ENCODE peak calls at places on chromosomes 6 and 20, in five cellular contexts. One of them, this sample, is unnamed. For H3K36me3, the result is how much of the 10 kb centered on the place peaks cover.

GRCh38 chr20:25408890-25409289 is 1.4 kb downstream of the GINS1 start:
- DNase-seq in NT2/D1: no peak
- DNase-seq in stomach: no peak
- DNase-seq in ovary: no peak
- DNase-seq in neuronal stem cell: no peak
- DNase-seq in this sample: no peak

GRCh38 chr6:113719056-113719455 is 138.1 kb upstream of the MARCKS start:
- DNase-seq in NT2/D1: no peak
- DNase-seq in stomach: no peak
- DNase-seq in ovary: no peak
- DNase-seq in neuronal stem cell: no peak
- DNase-seq in this sample: no peak

GRCh38 chr6:43635387-43636311 is at the start of gene MAD2L1BP:
- DNase-seq in NT2/D1: peak
- DNase-seq in stomach: peak
- DNase-seq in ovary: peak
- DNase-seq in neuronal stem cell: peak
- DNase-seq in this sample: peak

GRCh38 chr20:57272883-57273282 is 6.4 kb upstream of the BMP7 start:
- DNase-seq in NT2/D1: no peak
- DNase-seq in stomach: no peak
- DNase-seq in ovary: no peak
- DNase-seq in neuronal stem cell: no peak
- DNase-seq in this sample: no peak

GRCh38 chr20:46240065-46240464 is 68.2 kb downstream of the CDH22 start:
- DNase-seq in NT2/D1: no peak
- DNase-seq in stomach: no peak
- DNase-seq in ovary: no peak
- DNase-seq in neuronal stem cell: no peak
- DNase-seq in this sample: no peak

GRCh38 chr20:38155811-38156210 is 9.3 kb downstream of the TGM2 start:
- DNase-seq in NT2/D1: no peak
- DNase-seq in stomach: no peak
- DNase-seq in ovary: no peak
- DNase-seq in neuronal stem cell: no peak
- DNase-seq in this sample: no peak

GRCh38 chr6:125944434-125944816 is 12.1 kb upstream of the HINT3 start:
- DNase-seq in NT2/D1: no peak
- DNase-seq in stomach: peak
- DNase-seq in ovary: no peak
- DNase-seq in neuronal stem cell: no peak
- DNase-seq in this sample: no peak

GRCh38 chr20:14481863-14482262 is 144.5 kb upstream of the FLRT3 start:
- DNase-seq in NT2/D1: no peak
- DNase-seq in stomach: no peak
- DNase-seq in ovary: no peak
- DNase-seq in neuronal stem cell: no peak
- DNase-seq in this sample: no peak

GRCh38 chr6:170370413-170370812 is 63.9 kb downstream of the FAM120B start:
- DNase-seq in NT2/D1: no peak
- DNase-seq in stomach: no peak
- DNase-seq in ovary: no peak
- DNase-seq in neuronal stem cell: no peak
- DNase-seq in this sample: no peak

GRCh38 chr6:139109558-139109957 is 25.3 kb upstream of the HECA start:
- DNase-seq in NT2/D1: peak
- DNase-seq in stomach: no peak
- DNase-seq in ovary: no peak
- DNase-seq in neuronal stem cell: no peak
- DNase-seq in this sample: peak

GRCh38 chr6:96521625-96522468 is at the start of gene UFL1:
- DNase-seq in NT2/D1: peak
- DNase-seq in stomach: peak
- DNase-seq in ovary: peak
- DNase-seq in neuronal stem cell: peak
- DNase-seq in this sample: peak

GRCh38 chr20:26279224-26279623 is 582.6 kb upstream of the ZNF337 start:
- DNase-seq in NT2/D1: no peak
- DNase-seq in stomach: no peak
- DNase-seq in ovary: no peak
- DNase-seq in neuronal stem cell: no peak
- DNase-seq in this sample: no peak

GRCh38 chr20:57361517-57361916 is 10.5 kb downstream of the RAE1 start:
- DNase-seq in NT2/D1: no peak
- DNase-seq in stomach: no peak
- DNase-seq in ovary: no peak
- DNase-seq in neuronal stem cell: no peak
- DNase-seq in this sample: no peak

GRCh38 chr6:168149015-168149414 is 70.0 kb upstream of the FRMD1 start:
- DNase-seq in NT2/D1: no peak
- DNase-seq in stomach: no peak
- DNase-seq in ovary: no peak
- DNase-seq in neuronal stem cell: no peak
- DNase-seq in this sample: no peak

GRCh38 chr6:14728396-14729024 is 517.4 kb upstream of the JARID2 start:
- DNase-seq in NT2/D1: no peak
- DNase-seq in stomach: no peak
- DNase-seq in ovary: no peak
- DNase-seq in neuronal stem cell: no peak
- DNase-seq in this sample: no peak

GRCh38 chr6:17484201-17484606 is 90.8 kb downstream of the CAP2 start:
- DNase-seq in NT2/D1: no peak
- DNase-seq in stomach: no peak
- DNase-seq in ovary: no peak
- DNase-seq in neuronal stem cell: no peak
- DNase-seq in this sample: no peak

GRCh38 chr6:152124432-152125074 is 317.1 kb downstream of the ESR1 start:
- DNase-seq in NT2/D1: no peak
- DNase-seq in stomach: no peak
- DNase-seq in ovary: no peak
- DNase-seq in neuronal stem cell: peak
- DNase-seq in this sample: peak

GRCh38 chr20:57620274-57620990 is at the start of gene ZBP1:
- DNase-seq in NT2/D1: no peak
- DNase-seq in stomach: peak
- DNase-seq in ovary: no peak
- DNase-seq in neuronal stem cell: no peak
- DNase-seq in this sample: no peak

GRCh38 chr6:286681-287499 is 5.4 kb upstream of the DUSP22 start:
- DNase-seq in NT2/D1: no peak
- DNase-seq in stomach: no peak
- DNase-seq in ovary: no peak
- DNase-seq in neuronal stem cell: no peak
- DNase-seq in this sample: no peak

GRCh38 chr6:155534678-155535077 is 79.0 kb upstream of the NOX3 start:
- DNase-seq in NT2/D1: no peak
- DNase-seq in stomach: no peak
- DNase-seq in ovary: no peak
- DNase-seq in neuronal stem cell: no peak
- DNase-seq in this sample: no peak

GRCh38 chr6:51619042-51619799 is 468.2 kb downstream of the PKHD1 start:
- DNase-seq in NT2/D1: no peak
- DNase-seq in stomach: peak
- DNase-seq in ovary: no peak
- DNase-seq in neuronal stem cell: no peak
- DNase-seq in this sample: no peak

GRCh38 chr6:141724731-141725130 is 408.0 kb upstream of the GJE1 start:
- DNase-seq in NT2/D1: no peak
- DNase-seq in stomach: no peak
- DNase-seq in ovary: no peak
- DNase-seq in neuronal stem cell: no peak
- DNase-seq in this sample: no peak

GRCh38 chr6:15089569-15090144 is 156.2 kb upstream of the JARID2 start:
- DNase-seq in NT2/D1: no peak
- DNase-seq in stomach: peak
- DNase-seq in ovary: no peak
- DNase-seq in neuronal stem cell: no peak
- DNase-seq in this sample: no peak

GRCh38 chr6:67815623-67816022 is 819.5 kb upstream of the ADGRB3 start:
- DNase-seq in NT2/D1: no peak
- DNase-seq in stomach: no peak
- DNase-seq in ovary: no peak
- DNase-seq in neuronal stem cell: no peak
- DNase-seq in this sample: no peak

GRCh38 chr6:163355471-163355991 is 59.0 kb upstream of the QKI start:
- DNase-seq in NT2/D1: no peak
- DNase-seq in stomach: no peak
- DNase-seq in ovary: no peak
- DNase-seq in neuronal stem cell: no peak
- DNase-seq in this sample: no peak

GRCh38 chr20:48153523-48153922 is 368.2 kb upstream of the SULF2 start:
- DNase-seq in NT2/D1: no peak
- DNase-seq in stomach: no peak
- DNase-seq in ovary: no peak
- DNase-seq in neuronal stem cell: no peak
- DNase-seq in this sample: no peak

GRCh38 chr6:168937061-168937460 is 316.6 kb downstream of the THBS2 start:
- DNase-seq in NT2/D1: no peak
- DNase-seq in stomach: no peak
- DNase-seq in ovary: no peak
- DNase-seq in neuronal stem cell: no peak
- DNase-seq in this sample: no peak

GRCh38 chr20:56163806-56164205 is 84.7 kb upstream of the MC3R start:
- DNase-seq in NT2/D1: peak
- DNase-seq in stomach: no peak
- DNase-seq in ovary: no peak
- DNase-seq in neuronal stem cell: no peak
- DNase-seq in this sample: no peak

GRCh38 chr6:81215092-81215432 is 537.4 kb downstream of the TENT5A start:
- DNase-seq in NT2/D1: no peak
- DNase-seq in stomach: no peak
- DNase-seq in ovary: no peak
- DNase-seq in neuronal stem cell: no peak
- DNase-seq in this sample: no peak

GRCh38 chr6:148272597-148272996 is 70.0 kb upstream of the SASH1 start:
- DNase-seq in NT2/D1: no peak
- DNase-seq in stomach: no peak
- DNase-seq in ovary: no peak
- DNase-seq in neuronal stem cell: no peak
- DNase-seq in this sample: no peak

GRCh38 chr6:75488026-75488425 is 5.6 kb downstream of the FILIP1 start:
- DNase-seq in NT2/D1: no peak
- DNase-seq in stomach: no peak
- DNase-seq in ovary: no peak
- DNase-seq in neuronal stem cell: no peak
- DNase-seq in this sample: no peak

GRCh38 chr20:576156-576555 is 32.6 kb upstream of the CSNK2A1 start:
- DNase-seq in NT2/D1: no peak
- DNase-seq in stomach: no peak
- DNase-seq in ovary: no peak
- DNase-seq in neuronal stem cell: no peak
- DNase-seq in this sample: no peak

GRCh38 chr6:129748212-129748900 is 38.4 kb upstream of the ARHGAP18 start:
- DNase-seq in NT2/D1: no peak
- DNase-seq in stomach: peak
- DNase-seq in ovary: no peak
- DNase-seq in neuronal stem cell: no peak
- DNase-seq in this sample: no peak

GRCh38 chr6:24855389-24856245 is 56.9 kb upstream of the ARMH2 start:
- DNase-seq in NT2/D1: peak
- DNase-seq in stomach: peak
- DNase-seq in ovary: peak
- DNase-seq in neuronal stem cell: peak
- DNase-seq in this sample: peak
- H3K36me3 ChIP-seq in NT2/D1: under half
- H3K36me3 ChIP-seq in stomach: under half
- H3K36me3 ChIP-seq in ovary: under half
- H3K36me3 ChIP-seq in neuronal stem cell: half or more
- H3K36me3 ChIP-seq in this sample: under half

DNA sequence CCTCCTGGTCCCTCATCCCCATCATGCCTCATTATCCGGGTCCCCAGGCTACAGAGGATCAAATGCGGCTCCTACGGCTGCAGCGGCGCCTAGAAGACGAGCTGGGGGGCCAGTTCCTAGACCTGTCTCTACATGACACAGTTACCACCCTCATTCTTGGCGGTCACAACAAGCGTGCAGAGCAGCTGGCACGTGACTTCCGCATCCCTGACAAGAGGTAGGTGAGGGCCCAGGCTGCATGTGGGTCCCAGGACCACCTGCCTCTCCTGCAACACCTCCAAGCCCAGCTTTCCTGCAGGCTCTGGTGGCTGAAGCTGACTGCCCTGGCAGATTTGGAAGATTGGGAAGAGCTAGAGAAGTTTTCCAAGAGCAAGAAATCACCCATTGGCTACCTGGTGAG is 8.2 kb upstream of the PTPRA start:
- DNase-seq in NT2/D1: no peak
- DNase-seq in stomach: no peak
- DNase-seq in ovary: no peak
- DNase-seq in neuronal stem cell: no peak
- DNase-seq in this sample: no peak
- H3K36me3 ChIP-seq in NT2/D1: half or more
- H3K36me3 ChIP-seq in stomach: half or more
- H3K36me3 ChIP-seq in ovary: under half
- H3K36me3 ChIP-seq in neuronal stem cell: half or more
- H3K36me3 ChIP-seq in this sample: under half

GRCh38 chr6:135030532-135031178 is 24.0 kb downstream of the HBS1L start:
- DNase-seq in NT2/D1: no peak
- DNase-seq in stomach: no peak
- DNase-seq in ovary: no peak
- DNase-seq in neuronal stem cell: no peak
- DNase-seq in this sample: no peak

GRCh38 chr6:135025175-135025574 is 29.4 kb downstream of the HBS1L start:
- DNase-seq in NT2/D1: no peak
- DNase-seq in stomach: no peak
- DNase-seq in ovary: no peak
- DNase-seq in neuronal stem cell: no peak
- DNase-seq in this sample: no peak

GRCh38 chr6:135033238-135033637 is 21.4 kb downstream of the HBS1L start:
- DNase-seq in NT2/D1: no peak
- DNase-seq in stomach: no peak
- DNase-seq in ovary: no peak
- DNase-seq in neuronal stem cell: no peak
- DNase-seq in this sample: no peak

GRCh38 chr6:135025775-135026174 is 28.8 kb downstream of the HBS1L start:
- DNase-seq in NT2/D1: no peak
- DNase-seq in stomach: no peak
- DNase-seq in ovary: no peak
- DNase-seq in neuronal stem cell: no peak
- DNase-seq in this sample: no peak

GRCh38 chr6:135030056-135030473 is 24.6 kb downstream of the HBS1L start:
- DNase-seq in NT2/D1: no peak
- DNase-seq in stomach: no peak
- DNase-seq in ovary: no peak
- DNase-seq in neuronal stem cell: no peak
- DNase-seq in this sample: no peak
- H3K36me3 ChIP-seq in NT2/D1: under half
- H3K36me3 ChIP-seq in stomach: under half
- H3K36me3 ChIP-seq in ovary: under half
- H3K36me3 ChIP-seq in neuronal stem cell: half or more
- H3K36me3 ChIP-seq in this sample: under half

GRCh38 chr6:158586652-158587051 is 26.8 kb downstream of the TMEM181 start:
- DNase-seq in NT2/D1: no peak
- DNase-seq in stomach: no peak
- DNase-seq in ovary: no peak
- DNase-seq in neuronal stem cell: no peak
- DNase-seq in this sample: no peak
- H3K36me3 ChIP-seq in NT2/D1: half or more
- H3K36me3 ChIP-seq in stomach: half or more
- H3K36me3 ChIP-seq in ovary: under half
- H3K36me3 ChIP-seq in neuronal stem cell: half or more
- H3K36me3 ChIP-seq in this sample: under half

GRCh38 chr6:157276134-157276532 is 47.2 kb downstream of the TMEM242 start:
- DNase-seq in NT2/D1: no peak
- DNase-seq in stomach: no peak
- DNase-seq in ovary: no peak
- DNase-seq in neuronal stem cell: no peak
- DNase-seq in this sample: no peak
- H3K36me3 ChIP-seq in NT2/D1: under half
- H3K36me3 ChIP-seq in stomach: under half
- H3K36me3 ChIP-seq in ovary: under half
- H3K36me3 ChIP-seq in neuronal stem cell: under half
- H3K36me3 ChIP-seq in this sample: under half